ENCODE peak calls at places on chromosomes 13 and 19, in six cellular contexts. T is suprapubic skin, Y is transverse colon, D is A549, K is Peyer's patch, Z is heart left ventricle. I is an unnamed sample.
A peak's percentile ranks its signal among the peaks of the same experiment; 100 is the strongest.

GRCh38 chr13:98742961-98743360 is 9.5 kb downstream of the SLC15A1 start:
- DNase-seq in T (no peak), Y (no peak), D (no peak), K (no peak), Z (no peak), I (no peak)

GRCh38 chr13:28056970-28057712 is 43.2 kb downstream of the FLT3 start:
- DNase-seq in T (no peak), Y (no peak), D (no peak), K (no peak), Z (no peak), I (no peak)

GRCh38 chr19:12723643-12724426 is at the start of gene TNPO2:
- DNase-seq in T (no peak), Y (peak; percentile 69), D (peak; percentile 60), K (peak; percentile 66), Z (peak; percentile 68), I (no peak)

GRCh38 chr13:94268661-94269060 is 210.8 kb downstream of the DCT start:
- DNase-seq in T (no peak), Y (no peak), D (no peak), K (no peak), Z (no peak), I (no peak)

GRCh38 chr19:23060016-23060415 is 56.8 kb upstream of the ZNF730 start:
- DNase-seq in T (no peak), Y (no peak), D (no peak), K (no peak), Z (no peak), I (no peak)

GRCh38 chr13:113138792-113139551 is 16.4 kb downstream of the F10 start:
- DNase-seq in T (no peak), Y (no peak), D (no peak), K (no peak), Z (peak; percentile 13), I (no peak)

GRCh38 chr13:38636106-38636505 is 50.8 kb upstream of the FREM2 start:
- DNase-seq in T (no peak), Y (no peak), D (no peak), K (no peak), Z (no peak), I (no peak)

GRCh38 chr13:51666316-51666715 is 82.1 kb downstream of the WDFY2 start:
- DNase-seq in T (no peak), Y (no peak), D (no peak), K (no peak), Z (no peak), I (no peak)

GRCh38 chr13:104694397-104694796 is 1628.2 kb upstream of the SLC10A2 start:
- DNase-seq in T (no peak), Y (no peak), D (no peak), K (no peak), Z (no peak), I (no peak)

GRCh38 chr13:50645092-50645491 is 198.4 kb downstream of the DLEU7 start:
- DNase-seq in T (no peak), Y (no peak), D (no peak), K (no peak), Z (no peak), I (no peak)

GRCh38 chr19:4570916-4571304 is 11.4 kb upstream of the SEMA6B start:
- DNase-seq in T (no peak), Y (no peak), D (no peak), K (no peak), Z (no peak), I (no peak)

GRCh38 chr19:4566402-4567051 is 7.0 kb upstream of the SEMA6B start:
- DNase-seq in T (no peak), Y (no peak), D (no peak), K (no peak), Z (no peak), I (no peak)

GRCh38 chr19:4568884-4569283 is 9.4 kb upstream of the SEMA6B start:
- DNase-seq in T (no peak), Y (no peak), D (no peak), K (no peak), Z (no peak), I (no peak)

GRCh38 chr19:4570423-4570822 is 10.9 kb upstream of the SEMA6B start:
- DNase-seq in T (no peak), Y (no peak), D (no peak), K (no peak), Z (no peak), I (no peak)

DNA sequence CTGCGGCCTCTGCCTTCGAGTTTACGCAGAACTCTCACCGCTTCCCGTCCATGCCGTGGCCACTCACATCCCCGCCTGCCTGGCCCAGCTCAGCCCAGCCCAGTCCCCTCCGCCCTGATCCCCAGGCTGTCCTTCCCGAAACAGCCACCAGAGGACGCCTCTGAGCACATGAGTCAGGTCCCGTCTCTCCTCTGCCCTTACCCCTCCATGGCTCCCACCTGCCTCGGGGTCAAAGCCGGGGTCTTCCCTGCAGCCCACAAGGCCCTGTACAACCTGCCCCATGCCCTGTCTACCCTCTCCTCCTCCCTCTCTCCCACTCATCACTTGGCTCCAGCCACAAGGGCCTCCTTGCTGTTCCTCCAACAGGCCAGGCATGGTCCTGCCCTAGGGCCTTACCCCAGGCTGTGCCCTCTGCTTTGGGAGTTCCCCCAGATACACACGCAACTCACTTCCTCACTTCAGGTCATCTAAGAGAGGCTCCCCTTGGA is 8.1 kb upstream of the SEMA6B start:
- DNase-seq in T (peak; percentile 74), Y (peak; percentile 71), D (no peak), K (peak; percentile 72), Z (peak; percentile 70), I (no peak)
- TF ChIP-seq POLR2A in T (no peak), Y (no peak), D (no peak), K (no peak), Z (no peak), I (no peak)

GRCh38 chr19:47507031-47507430 is 7.8 kb downstream of the NAPA start:
- DNase-seq in T (no peak), Y (no peak), D (no peak), K (no peak), Z (peak; percentile 68), I (no peak)

GRCh38 chr19:47509170-47509847 is 5.6 kb downstream of the NAPA start:
- DNase-seq in T (no peak), Y (no peak), D (no peak), K (no peak), Z (peak; percentile 23), I (no peak)

GRCh38 chr19:47506459-47506858 is 8.4 kb downstream of the NAPA start:
- DNase-seq in T (no peak), Y (no peak), D (no peak), K (no peak), Z (peak; percentile 38), I (no peak)

GRCh38 chr19:47508721-47509120 is 6.1 kb downstream of the NAPA start:
- DNase-seq in T (no peak), Y (no peak), D (no peak), K (no peak), Z (peak; percentile 5), I (no peak)

DNA sequence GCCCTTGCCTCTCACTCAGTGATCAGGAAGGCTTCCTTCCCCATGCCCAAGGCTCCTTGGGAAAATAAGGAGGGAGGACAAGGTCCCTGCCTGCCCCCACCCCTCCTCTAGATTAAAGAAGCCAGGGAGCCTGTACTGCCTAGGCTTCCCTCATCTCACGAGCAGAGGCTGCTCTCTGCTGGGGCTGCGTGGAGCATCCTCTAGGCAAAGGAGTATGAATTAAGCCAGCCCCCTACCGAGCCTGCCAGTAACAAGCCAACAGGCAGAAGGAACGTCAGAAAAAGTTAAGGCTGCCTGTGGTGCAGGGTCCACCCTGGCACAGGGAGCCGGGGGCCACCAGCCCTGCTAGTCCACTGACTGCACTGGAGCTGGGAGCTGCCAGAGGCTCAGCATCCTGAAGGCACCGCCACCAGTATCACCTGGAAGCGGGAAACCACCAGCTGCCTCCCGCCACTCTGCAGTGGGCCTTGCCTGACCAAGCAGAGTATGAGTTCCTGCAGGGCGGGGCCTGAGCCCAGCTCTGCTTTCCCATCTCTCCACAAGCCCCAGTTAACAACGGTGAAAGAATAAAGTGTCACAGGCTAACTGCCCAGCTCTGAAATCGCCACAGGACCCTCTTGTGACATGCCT is 6.8 kb downstream of the NAPA start:
- DNase-seq in T (no peak), Y (no peak), D (no peak), K (no peak), Z (no peak), I (no peak)
- H3K27ac ChIP-seq in T (peak overlapping the region; percentile 67), Y (no peak overlapping the region), D (no peak overlapping the region), K (no peak overlapping the region), Z (peak overlapping the region; percentile 76), I (peak overlapping the region; percentile 61)

GRCh38 chr19:2216361-2217225 is 19.5 kb downstream of the PLEKHJ1 start:
- DNase-seq in T (no peak), Y (no peak), D (no peak), K (no peak), Z (no peak), I (no peak)
- TF ChIP-seq POLR2A in T (no peak), Y (no peak), D (no peak), K (no peak), Z (no peak), I (no peak)

DNA sequence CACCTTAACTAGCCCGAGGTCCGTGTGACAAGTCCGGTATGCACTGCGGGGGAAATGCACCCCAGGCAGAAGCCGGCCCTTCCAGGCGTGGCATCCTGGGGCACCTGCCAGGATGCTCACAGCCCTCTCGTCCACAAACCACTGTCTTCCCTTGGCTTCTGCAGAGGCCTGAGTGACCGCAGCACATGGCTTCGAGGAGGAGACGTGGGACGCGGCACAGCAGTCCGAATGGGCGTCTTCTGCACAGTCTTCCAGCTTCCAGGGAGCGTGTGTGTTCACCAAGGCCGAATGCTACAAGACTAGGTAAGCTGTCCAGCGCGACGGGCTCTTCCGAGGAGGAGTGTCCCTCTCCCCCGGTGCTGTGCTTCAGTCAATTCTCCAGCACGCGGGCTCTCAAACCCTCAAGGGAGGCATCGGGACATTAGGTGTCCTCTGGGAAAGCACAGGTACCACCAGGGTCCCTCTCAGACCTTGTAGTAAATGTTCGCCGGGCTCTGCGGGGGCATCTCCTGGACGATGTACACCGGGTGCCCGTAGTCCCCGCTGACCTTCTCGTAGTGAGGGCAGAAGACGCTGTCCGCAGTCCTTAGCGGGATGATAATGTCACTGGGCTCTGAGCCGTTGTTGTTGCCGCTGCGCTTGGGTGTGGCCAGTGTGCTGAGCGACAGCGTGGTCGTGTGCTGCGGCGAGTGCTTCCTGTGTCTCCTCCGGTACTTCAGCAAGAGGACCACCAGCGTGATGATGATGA is 42.7 kb downstream of the EFNB2 start:
- DNase-seq in T (no peak), Y (no peak), D (no peak), K (no peak), Z (no peak), I (no peak)
- H3K27ac ChIP-seq in T (no peak overlapping the region), Y (no peak overlapping the region), D (no peak overlapping the region), K (no peak overlapping the region), Z (no peak overlapping the region), I (no peak overlapping the region)

GRCh38 chr19:11473725-11474124 is 7.1 kb downstream of the ELAVL3 start:
- DNase-seq in T (no peak), Y (no peak), D (no peak), K (no peak), Z (no peak), I (no peak)
- TF ChIP-seq POLR2A in T (no peak), Y (no peak), D (no peak), K (no peak), Z (no peak), I (no peak)

DNA sequence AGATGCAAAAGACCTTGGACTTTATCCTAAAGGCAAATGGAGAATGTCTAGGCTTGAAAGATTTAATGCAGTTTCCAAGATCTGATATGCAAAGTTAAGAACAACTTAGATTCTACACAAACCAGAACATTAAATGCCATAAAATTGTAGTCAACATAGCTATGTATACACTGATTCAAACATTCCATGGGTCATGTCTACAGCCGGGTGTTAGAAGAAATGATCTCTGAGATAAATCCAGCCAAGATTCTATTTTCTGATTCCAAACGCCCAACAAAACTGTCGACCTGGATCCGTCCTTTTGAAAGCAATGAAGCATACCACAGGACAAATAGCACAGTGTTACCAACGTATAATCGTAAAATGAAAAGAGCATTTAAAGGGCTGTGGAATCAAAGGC is 52.7 kb downstream of the KCTD12 start:
- DNase-seq in T (no peak), Y (no peak), D (no peak), K (no peak), Z (no peak), I (no peak)
- H3K27ac ChIP-seq in T (no peak overlapping the region), Y (no peak overlapping the region), D (no peak overlapping the region), K (no peak overlapping the region), Z (no peak overlapping the region), I (no peak overlapping the region)

GRCh38 chr19:10315335-10316214 is at the start of gene FDX2:
- DNase-seq in T (peak; percentile 92), Y (peak; percentile 92), D (peak; percentile 64), K (peak; percentile 93), Z (peak; percentile 92), I (no peak)
- TF ChIP-seq POLR2A in T (no peak), Y (peak; percentile 32), D (peak; percentile 73), K (no peak), Z (peak; percentile 18), I (no peak)

I was measured in vagina.